ENCODE peak calls at places on chromosomes 2 and 18, in five cellular contexts. J is astrocyte of the spinal cord, F is colonic mucosa, H is progenitor cell of endocrine pancreas, W is endodermal cell. B is an unnamed sample.

GRCh38 chr2:2886934-2887333 is 490.7 kb downstream of the EIPR1 start:
- DNase-seq in J (no peak), H (no peak), F (no peak), W (peak; percentile 28), B (no peak)

GRCh38 chr2:142642654-142643053 is 234.8 kb upstream of the KYNU start:
- DNase-seq in W (no peak), H (no peak), F (no peak), J (no peak), B (no peak)

GRCh38 chr2:105809723-105810122 is 65.0 kb downstream of the NCK2 start:
- DNase-seq in H (no peak), W (no peak), F (no peak), J (no peak), B (no peak)

GRCh38 chr18:49892148-49892924 is 79.0 kb upstream of the ACAA2 start:
- DNase-seq in F (no peak), H (no peak), W (no peak), J (peak; percentile 41), B (no peak)

GRCh38 chr18:2963048-2963447 is 49.9 kb downstream of the LPIN2 start:
- DNase-seq in J (no peak), F (no peak), W (no peak), H (no peak), B (no peak)

GRCh38 chr2:237643582-237643981 is 16.2 kb downstream of the LRRFIP1 start:
- DNase-seq in J (no peak), H (no peak), W (no peak), F (no peak), B (no peak)

GRCh38 chr2:25592766-25593292 is 80.5 kb downstream of the DTNB start:
- DNase-seq in H (no peak), W (no peak), J (no peak), F (no peak), B (no peak)

GRCh38 chr2:37282746-37283145 is 41.9 kb downstream of the PRKD3 start:
- DNase-seq in H (no peak), F (no peak), W (no peak), J (no peak), B (no peak)

GRCh38 chr18:56323673-56324072 is 314.7 kb downstream of the TXNL1 start:
- DNase-seq in W (no peak), F (no peak), H (no peak), J (no peak), B (no peak)

GRCh38 chr2:215950009-215950408 is 63.3 kb downstream of the MREG start:
- DNase-seq in J (peak; percentile 70), W (no peak), H (no peak), F (no peak), B (no peak)

GRCh38 chr2:41791523-41791922 is 256.3 kb upstream of the PKDCC start:
- DNase-seq in W (peak; percentile 82), J (peak; percentile 46), H (peak; percentile 27), F (peak; percentile 22), B (no peak)

GRCh38 chr2:15965564-15966019 is 25.2 kb downstream of the MYCN start:
- DNase-seq in W (peak; percentile 52), F (no peak), J (no peak), H (no peak), B (no peak)

GRCh38 chr2:63604666-63605065 is 15.9 kb downstream of the MDH1 start:
- DNase-seq in F (no peak), W (no peak), J (no peak), H (no peak), B (no peak)

GRCh38 chr2:109135572-109136185 is 6.7 kb downstream of the SH3RF3 start:
- DNase-seq in J (peak; percentile 47), W (no peak), F (no peak), H (no peak), B (no peak)

GRCh38 chr2:149587950-149588487 is 444 bp upstream of the MMADHC start:
- DNase-seq in J (no peak), H (no peak), F (no peak), W (no peak), B (no peak)

GRCh38 chr2:235709124-235709813 is 215.4 kb downstream of the AGAP1 start:
- DNase-seq in W (no peak), F (peak; percentile 85), H (no peak), J (no peak), B (no peak)

GRCh38 chr18:34738173-34738894 is 28.2 kb downstream of the DTNA start:
- DNase-seq in F (no peak), J (peak; percentile 6), W (no peak), H (no peak), B (no peak)

GRCh38 chr18:21672868-21673267 is 31.7 kb downstream of the ABHD3 start:
- DNase-seq in H (no peak), J (peak; percentile 29), W (no peak), F (peak; percentile 51), B (no peak)

GRCh38 chr2:160367887-160368286 is 125.7 kb downstream of the RBMS1 start:
- DNase-seq in J (peak; percentile 98), F (no peak), H (no peak), W (no peak), B (no peak)

GRCh38 chr2:45888641-45889040 is 237.2 kb downstream of the PRKCE start:
- DNase-seq in W (no peak), F (no peak), J (no peak), H (no peak), B (no peak)
- TF ChIP-seq CTCF in W (no peak), F (no peak), J (no peak), H (no peak), B (no peak)

GRCh38 chr2:20177556-20178403 is 47.1 kb downstream of the SDC1 start:
- DNase-seq in H (no peak), J (no peak), W (peak; percentile 61), F (no peak), B (peak; percentile 47)
- TF ChIP-seq CTCF in H (peak; percentile 10), J (no peak), W (peak; percentile 58), F (no peak), B (no peak)

DNA sequence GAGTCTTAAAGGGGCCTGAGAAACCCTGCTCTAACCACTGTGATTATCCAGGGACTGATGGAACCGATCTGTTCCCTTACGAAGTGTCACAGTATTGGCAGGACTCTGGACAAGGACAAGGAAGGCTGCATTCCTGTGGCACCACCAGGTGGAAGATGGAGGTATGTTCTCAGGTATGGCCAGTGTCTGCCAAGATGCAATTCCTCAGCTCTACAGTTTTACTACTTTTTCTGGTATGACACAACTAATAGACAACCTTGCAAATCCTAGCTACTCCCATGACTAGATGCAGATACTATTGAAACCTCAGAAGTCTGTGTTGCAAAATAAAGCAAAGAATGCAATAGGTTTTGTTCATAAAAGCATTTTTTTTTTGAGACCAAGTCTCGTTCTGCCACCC is 14.6 kb downstream of the RAB31 start:
- DNase-seq in J (no peak), W (peak; percentile 83), F (peak; percentile 58), H (no peak), B (no peak)
- TF ChIP-seq CTCF in J (no peak), W (peak; percentile 81), F (peak; percentile 46), H (peak; percentile 60), B (no peak)

GRCh38 chr18:44841769-44842587 is 161.3 kb downstream of the SETBP1 start:
- DNase-seq in F (no peak), H (no peak), J (no peak), W (no peak), B (no peak)

GRCh38 chr18:44840053-44840826 is 159.6 kb downstream of the SETBP1 start:
- DNase-seq in W (no peak), J (no peak), F (no peak), H (no peak), B (no peak)

GRCh38 chr18:44841221-44841620 is 160.5 kb downstream of the SETBP1 start:
- DNase-seq in F (no peak), H (no peak), W (no peak), J (no peak), B (no peak)

GRCh38 chr18:44837491-44838185 is 156.9 kb downstream of the SETBP1 start:
- DNase-seq in W (no peak), J (no peak), F (no peak), H (no peak), B (no peak)

GRCh38 chr18:44839239-44839666 is 158.6 kb downstream of the SETBP1 start:
- DNase-seq in F (peak; percentile 82), W (peak; percentile 79), J (peak; percentile 64), H (no peak), B (no peak)
- TF ChIP-seq CTCF in F (no peak), W (no peak), J (no peak), H (no peak), B (no peak)

GRCh38 chr18:51030537-51031258 is 685 bp downstream of the SMAD4 start:
- DNase-seq in W (peak; percentile 86), F (peak; percentile 83), J (peak; percentile 59), H (peak; percentile 64), B (no peak)

GRCh38 chr18:51029694-51030536 is at the start of gene SMAD4:
- DNase-seq in H (peak; percentile 99), J (peak; percentile 96), F (peak; percentile 99), W (peak; percentile 99), B (peak; percentile 98)

GRCh38 chr18:51025512-51025911 is 4.5 kb upstream of the SMAD4 start:
- DNase-seq in J (no peak), W (no peak), H (no peak), F (no peak), B (no peak)

GRCh38 chr18:51029378-51029693 is 677 bp upstream of the SMAD4 start:
- DNase-seq in F (no peak), J (no peak), H (no peak), W (no peak), B (no peak)

DNA sequence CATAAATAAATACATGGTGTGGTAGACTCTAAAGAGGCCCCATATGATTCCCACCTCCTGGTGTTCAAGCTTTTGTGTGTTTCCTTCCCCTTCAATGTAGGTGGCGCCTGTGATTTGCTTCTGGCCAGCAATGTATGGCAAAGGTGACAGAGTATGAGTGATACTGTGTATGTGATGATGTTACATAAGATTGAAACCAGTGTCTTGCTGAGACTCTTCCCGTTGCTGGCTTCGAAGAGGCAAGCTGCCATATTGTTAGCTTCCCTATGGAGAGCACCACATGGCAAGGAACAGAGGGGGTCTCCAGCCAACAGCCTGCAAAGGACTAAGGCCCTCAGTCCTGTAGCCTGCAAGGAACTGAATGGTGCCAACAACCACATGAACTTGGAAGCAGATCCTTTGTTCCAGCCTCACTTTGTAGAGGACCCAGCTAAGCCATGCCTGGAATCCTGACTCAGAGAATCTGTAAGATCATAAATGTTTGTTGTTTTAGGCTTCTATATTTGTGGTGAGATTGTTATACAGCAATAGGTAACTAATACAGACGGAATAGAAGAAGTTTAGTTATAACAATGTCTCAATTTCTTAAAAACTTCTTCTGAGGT is 1.7 kb upstream of the SMAD4 start:
- DNase-seq in W (peak; percentile 57), H (no peak), J (peak; percentile 72), F (peak; percentile 43), B (no peak)
- TF ChIP-seq CTCF in W (peak; percentile 29), H (no peak), J (peak; percentile 2), F (no peak), B (no peak)